ENCODE peak calls at places on chromosomes 16 and 17, in eight cellular contexts. K is effector memory CD4-positive, alpha-beta T cell; E is naive thymus-derived CD4-positive, alpha-beta T cell; C is ovary; Y is uterus; H is colonic mucosa; W is mucosa of descending colon; U is heart left ventricle. N is an unnamed sample.

GRCh38 chr17:49913226-49914095 is 55.5 kb upstream of the DLX4 start:
- DNase-seq in K (no peak), Y (no peak), H (no peak), C (no peak), E (no peak), W (no peak), U (no peak), N (no peak)

GRCh38 chr17:13562271-13562800 is 39.4 kb downstream of the HS3ST3A1 start:
- DNase-seq in Y (no peak), H (no peak), W (no peak), E (no peak), U (no peak), C (peak; percentile 30), K (no peak), N (no peak)

GRCh38 chr16:774086-775001 is 13.8 kb downstream of the MSLN start:
- DNase-seq in C (no peak), Y (no peak), E (no peak), K (no peak), U (no peak), W (no peak), H (no peak), N (no peak)

GRCh38 chr16:57470683-57471082 is 8.2 kb downstream of the POLR2C start:
- DNase-seq in U (no peak), H (peak; percentile 81), Y (peak; percentile 71), C (peak; percentile 76), K (no peak), E (no peak), W (peak; percentile 73), N (peak; percentile 76)

GRCh38 chr16:62445909-62446308 is 409.7 kb upstream of the CDH8 start:
- DNase-seq in W (no peak), U (no peak), C (no peak), K (no peak), E (no peak), Y (no peak), H (no peak), N (no peak)

GRCh38 chr16:88530858-88531203 is 39.4 kb upstream of the ZC3H18 start:
- DNase-seq in K (no peak), U (no peak), C (peak; percentile 33), H (no peak), Y (no peak), E (no peak), W (no peak), N (no peak)

GRCh38 chr16:55036371-55036821 is 105.7 kb downstream of the IRX5 start:
- DNase-seq in K (no peak), C (no peak), W (no peak), H (no peak), Y (no peak), U (no peak), E (no peak), N (no peak)

GRCh38 chr16:53089434-53090270 is 34.9 kb downstream of the CHD9 start:
- DNase-seq in W (peak; percentile 23), U (no peak), H (no peak), K (no peak), E (no peak), Y (peak; percentile 66), C (no peak), N (no peak)

GRCh38 chr16:30028438-30029093 is 2.5 kb downstream of the TLCD3B start:
- DNase-seq in C (peak; percentile 39), E (no peak), H (no peak), U (no peak), W (no peak), K (no peak), Y (no peak), N (no peak)

GRCh38 chr16:65648111-65648510 is 526.2 kb upstream of the CDH11 start:
- DNase-seq in H (no peak), W (no peak), K (no peak), U (no peak), Y (no peak), C (no peak), E (no peak), N (no peak)

GRCh38 chr16:31498493-31498892 is 9.7 kb downstream of the RUSF1 start:
- DNase-seq in E (no peak), U (no peak), C (no peak), K (no peak), W (no peak), Y (no peak), H (no peak), N (no peak)

GRCh38 chr17:51255673-51256072 is 4.2 kb downstream of the MBTD1 start:
- DNase-seq in U (no peak), C (no peak), H (no peak), E (no peak), Y (no peak), W (no peak), K (no peak), N (no peak)

GRCh38 chr16:75497558-75497957 is 2.3 kb upstream of the CHST6 start:
- DNase-seq in E (no peak), U (no peak), K (no peak), W (no peak), H (no peak), Y (no peak), C (no peak), N (no peak)

GRCh38 chr16:4572715-4573114 is 16.6 kb downstream of the C16orf96 start:
- DNase-seq in C (no peak), Y (no peak), H (no peak), W (no peak), K (no peak), U (no peak), E (no peak), N (no peak)

GRCh38 chr17:1232331-1232730 is 37.9 kb upstream of the BHLHA9 start:
- DNase-seq in C (no peak), H (no peak), Y (no peak), E (no peak), W (no peak), K (no peak), U (no peak), N (no peak)

GRCh38 chr17:73528679-73529078 is 115.6 kb downstream of the SDK2 start:
- DNase-seq in C (no peak), H (no peak), W (no peak), E (no peak), U (no peak), Y (no peak), K (no peak), N (no peak)

GRCh38 chr17:73524941-73525679 is 119.1 kb downstream of the SDK2 start:
- DNase-seq in W (no peak), K (no peak), E (no peak), H (no peak), U (no peak), Y (no peak), C (no peak), N (no peak)

GRCh38 chr17:73531171-73531570 is 113.1 kb downstream of the SDK2 start:
- DNase-seq in H (no peak), C (no peak), Y (no peak), E (no peak), U (no peak), K (no peak), W (no peak), N (no peak)

GRCh38 chr17:73522696-73523095 is 121.5 kb downstream of the SDK2 start:
- DNase-seq in W (no peak), U (no peak), C (no peak), E (no peak), K (no peak), H (no peak), Y (no peak), N (no peak)

GRCh38 chr17:73526851-73527250 is 117.4 kb downstream of the SDK2 start:
- DNase-seq in W (no peak), U (peak; percentile 7), Y (no peak), C (no peak), E (no peak), H (no peak), K (no peak), N (peak; percentile 11)
- H3K4me1 ChIP-seq in W (no peaks in the 10 kb centered on the region), U (no peaks in the 10 kb centered on the region), Y (no peaks in the 10 kb centered on the region), C (no peaks in the 10 kb centered on the region), E (no peaks in the 10 kb centered on the region), H (no peaks in the 10 kb centered on the region), K (no peaks in the 10 kb centered on the region), N (no peaks in the 10 kb centered on the region)

GRCh38 chr17:63433746-63434591 is 12.1 kb downstream of the CYB561 start:
- DNase-seq in U (peak; percentile 85), Y (peak; percentile 88), C (peak; percentile 64), E (no peak), W (peak; percentile 47), H (peak; percentile 57), K (no peak), N (peak; percentile 94)

GRCh38 chr17:63430223-63430622 is 15.9 kb downstream of the CYB561 start:
- DNase-seq in K (no peak), C (no peak), Y (no peak), U (no peak), W (no peak), H (no peak), E (no peak), N (no peak)

GRCh38 chr17:63429766-63430165 is 16.3 kb downstream of the CYB561 start:
- DNase-seq in Y (no peak), U (no peak), W (no peak), E (no peak), C (no peak), H (no peak), K (no peak), N (no peak)

GRCh38 chr17:63431939-63432804 is 13.9 kb downstream of the CYB561 start:
- DNase-seq in E (no peak), W (peak; percentile 55), U (no peak), Y (no peak), C (no peak), H (peak; percentile 68), K (no peak), N (no peak)

GRCh38 chr17:63431618-63431938 is 14.5 kb downstream of the CYB561 start:
- DNase-seq in H (no peak), C (no peak), K (no peak), Y (no peak), W (no peak), U (no peak), E (no peak), N (no peak)
- H3K4me1 ChIP-seq in H (peaks cover 14% of the 10 kb centered on the region), C (no peaks in the 10 kb centered on the region), K (peaks cover 35% of the 10 kb centered on the region), Y (peaks cover 4% of the 10 kb centered on the region), W (peaks cover 39% of the 10 kb centered on the region), U (peaks cover 64% of the 10 kb centered on the region), E (peaks cover 17% of the 10 kb centered on the region), N (peaks cover 30% of the 10 kb centered on the region)

DNA sequence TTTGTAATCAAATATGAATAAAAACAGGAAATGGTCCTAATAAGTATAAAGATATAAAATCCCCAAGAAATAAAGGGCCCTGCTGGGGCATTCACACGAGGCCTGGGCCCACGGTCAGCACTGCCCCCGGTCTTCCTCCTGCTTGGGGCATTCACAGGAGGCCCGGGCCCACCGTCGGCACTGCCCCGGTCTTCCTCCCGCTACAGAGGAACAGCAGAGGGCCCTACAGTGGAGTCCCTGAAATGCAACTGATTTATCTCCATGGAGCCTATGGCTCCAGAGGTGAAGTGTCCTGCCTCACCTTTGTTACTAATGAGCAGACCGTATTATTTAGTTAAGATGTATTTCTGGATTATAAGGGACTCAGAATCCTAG is 46.5 kb downstream of the MAP1LC3B start:
- DNase-seq in U (no peak), W (no peak), E (no peak), C (no peak), Y (no peak), H (no peak), K (no peak), N (no peak)
- H3K4me1 ChIP-seq in U (peaks cover 25% of the 10 kb centered on the region), W (no peaks in the 10 kb centered on the region), E (peaks cover 9% of the 10 kb centered on the region), C (peaks cover 8% of the 10 kb centered on the region), Y (peaks cover 4% of the 10 kb centered on the region), H (no peaks in the 10 kb centered on the region), K (peaks cover 9% of the 10 kb centered on the region), N (peaks cover 8% of the 10 kb centered on the region)

DNA sequence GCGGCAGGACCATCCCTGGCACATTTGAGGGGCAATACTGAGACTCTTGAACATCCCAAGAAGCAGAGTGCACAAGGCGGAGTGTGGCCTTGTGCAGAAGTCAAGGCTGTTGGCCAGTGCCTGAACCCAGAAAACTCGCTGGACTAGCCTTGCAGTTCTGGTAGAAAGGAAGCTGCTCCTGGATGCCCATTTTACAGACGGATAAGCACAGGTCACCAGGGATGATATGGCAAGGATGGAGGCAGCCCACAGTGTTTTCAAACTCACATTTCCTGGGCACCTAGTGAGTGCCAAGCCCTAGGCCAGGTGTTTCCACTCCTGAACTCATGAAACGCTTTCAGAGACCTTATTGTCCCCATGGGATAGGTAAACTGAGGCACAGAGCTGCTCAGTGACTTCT is 1.7 kb upstream of the MAP2K3 start:
- DNase-seq in H (no peak), W (no peak), Y (no peak), E (no peak), C (no peak), U (no peak), K (no peak), N (no peak)
- H3K4me1 ChIP-seq in H (peaks cover 14% of the 10 kb centered on the region), W (peaks cover 26% of the 10 kb centered on the region), Y (peaks cover 17% of the 10 kb centered on the region), E (peaks cover 38% of the 10 kb centered on the region), C (peaks cover 17% of the 10 kb centered on the region), U (peaks cover 70% of the 10 kb centered on the region), K (peaks cover 44% of the 10 kb centered on the region), N (peaks cover 8% of the 10 kb centered on the region)